ENCODE peak calls at places on chromosomes 5 and 9, in four cellular contexts. I is tibial nerve, T is psoas muscle, Y is left lung. A is an unnamed sample. For H3K4me1, the result is how much of the 10 kb centered on the place peaks cover.

GRCh38 chr5:171418316-171418981 is 998 bp upstream of the FGF18 start:
- DNase-seq in I (peak), T (peak), Y (peak), A (peak)

GRCh38 chr5:174145821-174146220 is 100.3 kb downstream of the NSG2 start:
- DNase-seq in I (no peak), Y (no peak), T (no peak), A (no peak)

GRCh38 chr9:21096172-21096900 is 18.6 kb upstream of the IFNB1 start:
- DNase-seq in T (no peak), Y (no peak), I (no peak), A (no peak)

GRCh38 chr5:25975881-25976280 is 1062.5 kb downstream of the CDH9 start:
- DNase-seq in T (no peak), I (no peak), Y (no peak), A (no peak)

GRCh38 chr5:143014017-143014651 is 244.0 kb downstream of the ARHGAP26 start:
- DNase-seq in T (peak), I (no peak), Y (peak), A (no peak)

GRCh38 chr5:21263361-21263760 is 1275.4 kb upstream of the CDH18 start:
- DNase-seq in I (no peak), Y (no peak), T (no peak), A (no peak)

GRCh38 chr5:105475401-105475800 is 1912.8 kb upstream of the NUDT12 start:
- DNase-seq in I (no peak), Y (no peak), T (no peak), A (no peak)

GRCh38 chr9:93052791-93053540 is 5.5 kb upstream of the SUSD3 start:
- DNase-seq in I (no peak), T (no peak), Y (peak), A (no peak)

GRCh38 chr5:156594406-156594805 is 255.7 kb upstream of the PPP1R2B start:
- DNase-seq in T (no peak), I (no peak), Y (no peak), A (no peak)

GRCh38 chr5:177982072-177982727 is 13.8 kb downstream of the PROP1 start:
- DNase-seq in I (no peak), Y (no peak), T (no peak), A (peak)

GRCh38 chr5:134175874-134176522 is 752 bp downstream of the SKP1 start:
- DNase-seq in T (no peak), I (no peak), Y (no peak), A (peak)

GRCh38 chr9:137110911-137111787 is 3.4 kb downstream of the DPP7 start:
- DNase-seq in Y (no peak), I (no peak), T (no peak), A (no peak)

GRCh38 chr5:159965031-159965837 is 43.7 kb upstream of the TTC1 start:
- DNase-seq in Y (peak), I (no peak), T (peak), A (no peak)

GRCh38 chr9:93059960-93060591 is 1.6 kb downstream of the SUSD3 start:
- DNase-seq in T (no peak), Y (peak), I (no peak), A (no peak)

GRCh38 chr5:61275841-61276240 is 56.2 kb upstream of the ZSWIM6 start:
- DNase-seq in I (peak), Y (peak), T (peak), A (no peak)

GRCh38 chr9:33311953-33312352 is 21.6 kb downstream of the NFX1 start:
- DNase-seq in Y (no peak), I (no peak), T (no peak), A (no peak)

GRCh38 chr5:106894964-106895363 is 775.8 kb downstream of the EFNA5 start:
- DNase-seq in T (no peak), I (no peak), Y (no peak), A (no peak)

GRCh38 chr5:61123145-61123544 is 39.1 kb downstream of the SMIM15 start:
- DNase-seq in I (no peak), T (no peak), Y (no peak), A (no peak)

GRCh38 chr9:129282308-129283211 is 104.5 kb upstream of the IER5L start:
- DNase-seq in T (no peak), I (peak), Y (peak), A (no peak)

GRCh38 chr5:150394103-150394502 is 18.6 kb downstream of the CD74 start:
- DNase-seq in T (no peak), Y (no peak), I (no peak), A (no peak)

GRCh38 chr9:86940774-86941173 is 6.5 kb downstream of the GAS1 start:
- DNase-seq in T (no peak), I (no peak), Y (no peak), A (no peak)

GRCh38 chr5:20514145-20514544 is 526.1 kb upstream of the CDH18 start:
- DNase-seq in I (no peak), T (no peak), Y (no peak), A (no peak)

GRCh38 chr5:51181495-51181894 is 201.8 kb upstream of the ISL1 start:
- DNase-seq in T (no peak), Y (no peak), I (no peak), A (no peak)

GRCh38 chr5:12248831-12249230 is 344.6 kb upstream of the CTNND2 start:
- DNase-seq in Y (no peak), T (no peak), I (no peak), A (no peak)

GRCh38 chr5:82168294-82168693 is 109.9 kb downstream of the RPS23 start:
- DNase-seq in Y (no peak), T (no peak), I (no peak), A (no peak)

GRCh38 chr9:120482424-120483186 is 97.4 kb downstream of the CDK5RAP2 start:
- DNase-seq in T (peak), I (no peak), Y (no peak), A (no peak)

GRCh38 chr5:33457124-33457523 is 16.4 kb downstream of the TARS1 start:
- DNase-seq in Y (no peak), I (no peak), T (no peak), A (no peak)

GRCh38 chr5:32230356-32231099 is 56.4 kb upstream of the GOLPH3 start:
- DNase-seq in T (no peak), Y (no peak), I (no peak), A (no peak)

GRCh38 chr9:135986605-135987004 is 25.4 kb upstream of the UBAC1 start:
- DNase-seq in T (no peak), I (no peak), Y (no peak), A (peak)

GRCh38 chr9:129253820-129254381 is 75.8 kb upstream of the IER5L start:
- DNase-seq in Y (no peak), I (peak), T (peak), A (peak)

GRCh38 chr9:109813829-109814228 is 33.8 kb downstream of the PALM2AKAP2 start:
- DNase-seq in I (no peak), Y (no peak), T (no peak), A (no peak)

GRCh38 chr9:109815366-109815947 is 35.5 kb downstream of the PALM2AKAP2 start:
- DNase-seq in Y (no peak), I (no peak), T (no peak), A (no peak)

GRCh38 chr9:109817846-109818472 is 38.0 kb downstream of the PALM2AKAP2 start:
- DNase-seq in I (peak), T (no peak), Y (no peak), A (peak)

GRCh38 chr9:109817146-109817845 is 37.3 kb downstream of the PALM2AKAP2 start:
- DNase-seq in I (no peak), Y (no peak), T (no peak), A (no peak)

GRCh38 chr9:109816490-109816889 is 36.5 kb downstream of the PALM2AKAP2 start:
- DNase-seq in Y (no peak), T (no peak), I (no peak), A (no peak)
- H3K4me1 ChIP-seq in Y (under half), T (under half), I (under half), A (under half)

GRCh38 chr9:111298831-111299603 is 31.0 kb downstream of the OR2K2 start:
- DNase-seq in I (peak), T (peak), Y (no peak), A (no peak)

GRCh38 chr9:111298111-111298510 is 31.9 kb downstream of the OR2K2 start:
- DNase-seq in Y (no peak), I (no peak), T (no peak), A (no peak)

GRCh38 chr9:111300140-111300735 is 29.8 kb downstream of the OR2K2 start:
- DNase-seq in T (no peak), Y (no peak), I (no peak), A (no peak)

GRCh38 chr9:111294691-111295451 is 35.2 kb downstream of the OR2K2 start:
- DNase-seq in I (no peak), Y (no peak), T (no peak), A (no peak)

DNA sequence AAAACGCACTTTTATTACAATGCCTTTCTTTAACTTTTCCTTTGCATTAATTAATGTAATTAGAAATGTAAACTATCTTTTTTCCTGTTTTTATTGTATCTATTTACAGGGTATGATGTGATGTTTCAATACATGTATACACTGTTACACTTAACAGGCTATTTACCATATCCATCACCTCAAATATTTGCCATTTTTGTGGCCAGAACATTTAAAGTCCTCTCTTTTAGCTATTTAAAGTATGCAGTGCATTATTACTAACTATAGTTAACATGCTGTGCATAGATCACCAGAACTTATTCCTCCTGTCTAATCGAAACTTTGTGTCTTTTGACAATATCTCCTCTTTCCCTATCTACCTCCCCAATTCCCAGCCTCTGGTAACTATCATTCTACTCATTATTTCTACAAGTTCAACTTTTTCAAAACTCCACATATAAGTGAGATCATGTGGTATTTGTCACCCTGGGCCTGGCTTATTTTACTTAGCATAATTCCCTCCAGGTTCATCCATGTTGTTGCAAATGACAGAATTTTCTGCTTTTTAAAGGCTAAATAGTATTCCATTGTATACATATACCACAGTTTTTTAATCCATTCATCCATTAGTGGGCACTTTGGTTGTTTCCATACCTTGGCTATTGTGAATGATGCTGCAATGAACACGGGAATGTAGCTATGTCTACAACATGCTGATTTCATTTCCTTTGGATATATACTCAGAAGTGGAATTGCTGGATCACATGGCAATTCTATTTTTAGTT is 32.8 kb downstream of the OR2K2 start:
- DNase-seq in T (no peak), Y (no peak), I (no peak), A (no peak)
- H3K27ac ChIP-seq in T (no peak), Y (no peak), I (peak), A (no peak)

DNA sequence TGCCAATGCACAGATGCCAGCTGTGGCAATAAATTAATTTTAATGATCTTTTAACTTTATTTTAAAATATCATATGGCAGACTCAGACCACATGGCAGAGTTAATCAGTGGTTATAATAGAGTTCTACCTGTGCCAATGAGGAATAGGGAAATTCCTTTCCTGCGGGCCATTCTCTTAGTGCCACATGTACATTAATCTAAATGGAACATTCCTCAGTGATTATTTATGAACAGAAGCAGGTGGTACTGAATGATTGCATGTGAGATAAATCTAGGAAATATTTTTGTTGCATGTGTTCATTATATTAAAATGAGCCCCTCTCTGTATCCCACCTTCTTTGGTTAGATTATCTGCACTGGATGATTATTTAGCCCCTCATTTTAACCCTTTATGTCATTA is 102.3 kb downstream of the CCDC192 start:
- DNase-seq in Y (no peak), T (no peak), I (no peak), A (no peak)
- H3K4me1 ChIP-seq in Y (under half), T (under half), I (under half), A (under half)

GRCh38 chr9:94084314-94084713 is at the start of gene PTPDC1:
- DNase-seq in I (peak), Y (no peak), T (no peak), A (no peak)
- H3K27ac ChIP-seq in I (peak), Y (peak), T (no peak), A (no peak)

GRCh38 chr9:97985058-97985861 is 2.1 kb downstream of the ANP32B start:
- DNase-seq in T (no peak), Y (no peak), I (no peak), A (peak)
- H3K4me1 ChIP-seq in T (half or more), Y (under half), I (under half), A (under half)

GRCh38 chr9:127444283-127444920 is 6.8 kb downstream of the RPL12 start:
- DNase-seq in Y (no peak), I (no peak), T (no peak), A (no peak)
- H3K27ac ChIP-seq in Y (no peak), I (no peak), T (peak), A (no peak)

GRCh38 chr9:98095401-98095800 is 23.6 kb downstream of the TRIM14 start:
- DNase-seq in T (no peak), I (no peak), Y (no peak), A (no peak)
- H3K4me1 ChIP-seq in T (under half), I (under half), Y (under half), A (under half)

GRCh38 chr5:15796557-15796956 is 296.6 kb downstream of the FBXL7 start:
- DNase-seq in T (no peak), I (no peak), Y (no peak), A (no peak)

GRCh38 chr5:15797116-15797515 is 297.1 kb downstream of the FBXL7 start:
- DNase-seq in I (no peak), Y (no peak), T (no peak), A (no peak)

GRCh38 chr5:15794117-15794985 is 294.4 kb downstream of the FBXL7 start:
- DNase-seq in I (no peak), T (no peak), Y (no peak), A (no peak)

GRCh38 chr5:15798006-15798405 is 298.0 kb downstream of the FBXL7 start:
- DNase-seq in Y (no peak), I (no peak), T (no peak), A (no peak)

DNA sequence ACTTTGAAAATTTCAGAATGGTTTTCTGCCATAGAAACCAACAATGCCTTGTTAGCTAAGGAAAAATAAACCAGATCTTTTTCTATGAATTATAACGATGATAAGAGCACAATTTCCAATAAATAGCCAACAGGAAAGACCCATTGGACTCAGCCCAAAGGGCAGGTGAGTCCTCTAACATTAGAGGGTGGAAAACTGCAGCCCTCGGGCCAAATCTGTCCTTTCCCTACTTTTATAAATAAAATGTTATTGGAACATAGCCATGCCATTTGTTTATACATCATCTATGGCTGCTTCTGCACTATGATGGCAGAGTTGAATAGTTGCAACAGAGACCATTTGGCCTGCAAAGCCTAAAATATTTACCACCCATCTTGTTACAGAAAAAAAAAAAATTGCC is 296.1 kb downstream of the FBXL7 start:
- DNase-seq in T (no peak), Y (no peak), I (no peak), A (no peak)
- H3K27ac ChIP-seq in T (no peak), Y (no peak), I (no peak), A (no peak)

DNA sequence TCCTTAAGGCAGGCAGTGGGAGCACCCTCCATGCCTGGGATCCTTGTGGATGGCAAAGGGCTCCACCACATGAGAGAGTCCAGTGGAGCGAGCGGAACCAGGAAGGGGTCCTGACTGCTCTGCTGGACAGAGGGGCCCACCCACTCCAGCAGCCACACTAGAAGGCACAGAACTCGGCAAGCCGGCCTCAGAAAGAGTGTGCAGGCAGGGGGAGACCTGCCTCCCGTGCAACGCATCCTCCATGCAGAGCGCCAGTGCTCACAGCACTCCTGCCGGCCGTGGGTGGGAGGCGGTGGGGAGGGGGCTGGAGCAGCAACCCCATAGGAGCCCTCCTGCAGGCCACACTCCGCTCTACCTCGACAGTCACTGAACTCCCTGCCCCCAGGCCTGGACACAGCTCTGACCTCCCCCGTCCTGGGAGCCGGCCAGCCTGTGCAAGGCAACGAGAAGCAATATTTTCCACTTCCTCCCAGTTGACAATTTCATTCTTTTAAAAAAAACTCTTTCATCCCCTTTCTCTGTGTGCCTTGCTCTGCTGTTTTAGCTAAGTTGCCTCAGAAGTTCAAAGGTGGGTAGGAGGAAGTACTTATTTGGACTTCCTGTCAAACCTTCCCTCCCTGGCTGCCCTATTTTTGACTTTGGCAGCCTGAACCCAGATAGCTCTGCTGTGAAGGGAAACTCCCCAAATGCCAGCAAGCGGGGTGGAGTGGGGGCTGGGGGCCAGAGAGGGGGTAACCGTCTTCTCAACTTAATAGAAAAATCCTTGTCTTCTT is 5.3 kb upstream of the LCP2 start:
- DNase-seq in I (no peak), Y (peak), T (peak), A (no peak)
- H3K4me1 ChIP-seq in I (under half), Y (under half), T (under half), A (under half)